ENCODE peak calls at places on chromosome 20, in nine cellular contexts. Q is Peyer's patch; P is putamen; W is AG09319; U is adipocyte; E is naive thymus-derived CD8-positive, alpha-beta T cell; A is astrocyte of the spinal cord; Z is effector memory CD8-positive, alpha-beta T cell; V is upper lobe of right lung. G is an unnamed sample.

GRCh38 chr20:34525342-34525708 is 9.1 kb downstream of the DYNLRB1 start:
- DNase-seq in P (peak; percentile 45), Q (no peak), E (no peak), A (peak; percentile 5), Z (no peak), W (no peak), U (no peak), V (no peak), G (no peak)

GRCh38 chr20:10679269-10679668 is 5.5 kb upstream of the JAG1 start:
- DNase-seq in W (no peak), V (no peak), E (no peak), Z (no peak), Q (no peak), U (peak; percentile 37), P (no peak), A (no peak), G (no peak)

GRCh38 chr20:35318502-35319157 is 26.4 kb upstream of the FAM83C start:
- DNase-seq in A (peak; percentile 86), W (no peak), P (no peak), V (no peak), Z (no peak), Q (peak; percentile 73), E (no peak), U (peak; percentile 54), G (no peak)

GRCh38 chr20:56439784-56440291 is 27.8 kb downstream of the CASS4 start:
- DNase-seq in A (peak; percentile 97), Z (no peak), W (peak; percentile 93), Q (no peak), E (no peak), P (no peak), V (no peak), U (peak; percentile 91), G (no peak)

GRCh38 chr20:60294627-60295026 is 336.4 kb downstream of the CDH26 start:
- DNase-seq in U (no peak), A (no peak), P (no peak), W (no peak), Z (no peak), Q (no peak), V (no peak), E (no peak), G (no peak)

GRCh38 chr20:58584051-58584824 is 66.8 kb upstream of the STX16 start:
- DNase-seq in V (no peak), Q (no peak), Z (no peak), E (no peak), U (no peak), W (no peak), A (no peak), P (no peak), G (no peak)

GRCh38 chr20:61352381-61353260 is 100.6 kb downstream of the CDH4 start:
- DNase-seq in U (no peak), P (no peak), Z (no peak), A (no peak), W (no peak), V (no peak), E (no peak), Q (no peak), G (no peak)

GRCh38 chr20:58661298-58662141 is 10.4 kb downstream of the STX16 start:
- DNase-seq in W (no peak), Z (no peak), U (no peak), V (no peak), P (no peak), E (peak; percentile 68), Q (no peak), A (no peak), G (no peak)

GRCh38 chr20:64083380-64084208 is 604 bp downstream of the LKAAEAR1 start:
- DNase-seq in V (peak; percentile 89), U (peak; percentile 85), P (peak; percentile 65), E (peak; percentile 45), Q (peak; percentile 75), Z (peak; percentile 48), A (peak; percentile 57), W (no peak), G (peak; percentile 71)

GRCh38 chr20:46683939-46684750 is 5.1 kb downstream of the TP53RK start:
- DNase-seq in V (peak; percentile 75), W (peak; percentile 30), Z (no peak), E (no peak), P (no peak), A (peak; percentile 69), Q (no peak), U (peak; percentile 30), G (no peak)

GRCh38 chr20:17909745-17910345 is 58.7 kb downstream of the SNX5 start:
- DNase-seq in V (no peak), E (no peak), Q (no peak), Z (no peak), A (no peak), P (no peak), U (peak; percentile 62), W (no peak), G (no peak)

GRCh38 chr20:46652699-46653098 is 1.4 kb upstream of the SLC13A3 start:
- DNase-seq in V (no peak), P (no peak), A (no peak), Z (no peak), U (no peak), W (no peak), E (no peak), Q (no peak), G (no peak)

GRCh38 chr20:40925829-40926228 is 102.8 kb upstream of the TOP1 start:
- DNase-seq in Q (no peak), U (no peak), Z (no peak), E (no peak), W (no peak), V (no peak), A (no peak), P (no peak), G (no peak)

GRCh38 chr20:59153832-59154231 is 9.8 kb upstream of the ZNF831 start:
- DNase-seq in V (no peak), W (no peak), P (no peak), Q (no peak), A (no peak), U (no peak), E (no peak), Z (no peak), G (no peak)

GRCh38 chr20:10644458-10645204 is 29.2 kb downstream of the JAG1 start:
- DNase-seq in A (no peak), Q (no peak), W (no peak), P (no peak), Z (no peak), U (no peak), V (no peak), E (no peak), G (no peak)

GRCh38 chr20:9179193-9179802 is 110.4 kb downstream of the PLCB4 start:
- DNase-seq in Z (no peak), V (no peak), U (peak; percentile 67), A (peak; percentile 63), E (no peak), Q (no peak), W (no peak), P (no peak), G (no peak)

GRCh38 chr20:54128175-54128574 is 45.6 kb downstream of the CYP24A1 start:
- DNase-seq in Q (no peak), W (no peak), V (no peak), A (no peak), Z (no peak), E (no peak), P (no peak), U (no peak), G (no peak)

GRCh38 chr20:50753152-50753551 is 21.8 kb downstream of the PARD6B start:
- DNase-seq in U (no peak), A (no peak), Z (no peak), V (no peak), Q (no peak), E (no peak), W (no peak), P (no peak), G (no peak)

GRCh38 chr20:23318347-23318746 is 32.2 kb upstream of the NXT1 start:
- DNase-seq in E (no peak), Z (no peak), P (no peak), Q (no peak), V (no peak), A (no peak), U (no peak), W (no peak), G (no peak)

GRCh38 chr20:54554006-54554405 is 78.6 kb downstream of the DOK5 start:
- DNase-seq in U (no peak), Q (no peak), A (no peak), V (no peak), E (no peak), P (no peak), W (no peak), Z (no peak), G (no peak)

G was measured in KG1.